ENCODE peak calls at places on chromosome 19, in four cellular contexts. One of them, this sample, is unnamed.

GRCh38 chr19:34639491-34640085 is 37.4 kb downstream of the SCGB2B2 start:
- DNase-seq in progenitor cell of endocrine pancreas: no peak
- DNase-seq in mammary epithelial cell: peak
- DNase-seq in omental fat pad: no peak
- DNase-seq in this sample: peak

GRCh38 chr19:513368-514165 is 6.3 kb downstream of the TPGS1 start:
- DNase-seq in progenitor cell of endocrine pancreas: no peak
- DNase-seq in mammary epithelial cell: no peak
- DNase-seq in omental fat pad: no peak
- DNase-seq in this sample: no peak

GRCh38 chr19:40502647-40503046 is 35.8 kb downstream of the SPTBN4 start:
- DNase-seq in progenitor cell of endocrine pancreas: no peak
- DNase-seq in mammary epithelial cell: no peak
- DNase-seq in omental fat pad: no peak
- DNase-seq in this sample: peak

GRCh38 chr19:40057166-40057565 is 1.1 kb upstream of the ZNF780B start:
- DNase-seq in progenitor cell of endocrine pancreas: no peak
- DNase-seq in mammary epithelial cell: no peak
- DNase-seq in omental fat pad: no peak
- DNase-seq in this sample: no peak

GRCh38 chr19:38654478-38655079 is 7.1 kb downstream of the ACTN4 start:
- DNase-seq in progenitor cell of endocrine pancreas: no peak
- DNase-seq in mammary epithelial cell: no peak
- DNase-seq in omental fat pad: no peak
- DNase-seq in this sample: no peak

GRCh38 chr19:51357952-51358351 is 8.2 kb downstream of the ETFB start:
- DNase-seq in progenitor cell of endocrine pancreas: no peak
- DNase-seq in mammary epithelial cell: no peak
- DNase-seq in omental fat pad: no peak
- DNase-seq in this sample: no peak

GRCh38 chr19:12786149-12786870 is 5.0 kb upstream of the JUNB start:
- DNase-seq in progenitor cell of endocrine pancreas: no peak
- DNase-seq in mammary epithelial cell: no peak
- DNase-seq in omental fat pad: no peak
- DNase-seq in this sample: peak

GRCh38 chr19:16216744-16217670 is 19.3 kb downstream of the AP1M1 start:
- DNase-seq in progenitor cell of endocrine pancreas: no peak
- DNase-seq in mammary epithelial cell: no peak
- DNase-seq in omental fat pad: no peak
- DNase-seq in this sample: no peak

GRCh38 chr19:4310247-4311121 is 6.1 kb downstream of the FSD1 start:
- DNase-seq in progenitor cell of endocrine pancreas: no peak
- DNase-seq in mammary epithelial cell: no peak
- DNase-seq in omental fat pad: no peak
- DNase-seq in this sample: no peak

GRCh38 chr19:5113101-5113557 is 144.2 kb downstream of the KDM4B start:
- DNase-seq in progenitor cell of endocrine pancreas: no peak
- DNase-seq in mammary epithelial cell: no peak
- DNase-seq in omental fat pad: no peak
- DNase-seq in this sample: no peak

GRCh38 chr19:34493649-34494044 is 12.1 kb downstream of the WTIP start:
- DNase-seq in progenitor cell of endocrine pancreas: no peak
- DNase-seq in mammary epithelial cell: no peak
- DNase-seq in omental fat pad: no peak
- DNase-seq in this sample: no peak

GRCh38 chr19:1122021-1122971 is 18.5 kb downstream of the GPX4 start:
- DNase-seq in progenitor cell of endocrine pancreas: no peak
- DNase-seq in mammary epithelial cell: no peak
- DNase-seq in omental fat pad: no peak
- DNase-seq in this sample: no peak

GRCh38 chr19:1282588-1283206 is 3.0 kb upstream of the EFNA2 start:
- DNase-seq in progenitor cell of endocrine pancreas: no peak
- DNase-seq in mammary epithelial cell: no peak
- DNase-seq in omental fat pad: no peak
- DNase-seq in this sample: no peak

GRCh38 chr19:2537544-2537943 is 61.6 kb downstream of the GADD45B start:
- DNase-seq in progenitor cell of endocrine pancreas: no peak
- DNase-seq in mammary epithelial cell: no peak
- DNase-seq in omental fat pad: no peak
- DNase-seq in this sample: no peak

GRCh38 chr19:47542030-47542475 is 27.2 kb upstream of the NAPA start:
- DNase-seq in progenitor cell of endocrine pancreas: no peak
- DNase-seq in mammary epithelial cell: no peak
- DNase-seq in omental fat pad: no peak
- DNase-seq in this sample: no peak

GRCh38 chr19:7382694-7383093 is 34.0 kb downstream of the ARHGEF18 start:
- DNase-seq in progenitor cell of endocrine pancreas: no peak
- DNase-seq in mammary epithelial cell: no peak
- DNase-seq in omental fat pad: no peak
- DNase-seq in this sample: no peak

GRCh38 chr19:49057636-49058234 is at the start of gene CGB7:
- DNase-seq in progenitor cell of endocrine pancreas: peak
- DNase-seq in mammary epithelial cell: peak
- DNase-seq in omental fat pad: peak
- DNase-seq in this sample: peak

GRCh38 chr19:5345895-5346386 is 5.3 kb upstream of the PTPRS start:
- DNase-seq in progenitor cell of endocrine pancreas: no peak
- DNase-seq in mammary epithelial cell: peak
- DNase-seq in omental fat pad: no peak
- DNase-seq in this sample: peak

GRCh38 chr19:1860133-1860775 is 3.1 kb downstream of the KLF16 start:
- DNase-seq in progenitor cell of endocrine pancreas: no peak
- DNase-seq in mammary epithelial cell: no peak
- DNase-seq in omental fat pad: no peak
- DNase-seq in this sample: no peak

GRCh38 chr19:3441986-3442329 is 38.4 kb downstream of the SMIM24 start:
- DNase-seq in progenitor cell of endocrine pancreas: no peak
- DNase-seq in mammary epithelial cell: no peak
- DNase-seq in omental fat pad: no peak
- DNase-seq in this sample: no peak

GRCh38 chr19:4980838-4981680 is 12.1 kb downstream of the KDM4B start:
- DNase-seq in progenitor cell of endocrine pancreas: no peak
- DNase-seq in mammary epithelial cell: no peak
- DNase-seq in omental fat pad: no peak
- DNase-seq in this sample: no peak

GRCh38 chr19:41319500-41320184 is 9.7 kb downstream of the CCDC97 start:
- DNase-seq in progenitor cell of endocrine pancreas: no peak
- DNase-seq in mammary epithelial cell: no peak
- DNase-seq in omental fat pad: no peak
- DNase-seq in this sample: no peak

GRCh38 chr19:35027851-35028599 is 2.2 kb upstream of the SCN1B start:
- DNase-seq in progenitor cell of endocrine pancreas: no peak
- DNase-seq in mammary epithelial cell: peak
- DNase-seq in omental fat pad: no peak
- DNase-seq in this sample: no peak

GRCh38 chr19:5949792-5950305 is 28.1 kb downstream of the RANBP3 start:
- DNase-seq in progenitor cell of endocrine pancreas: no peak
- DNase-seq in mammary epithelial cell: no peak
- DNase-seq in omental fat pad: no peak
- DNase-seq in this sample: no peak

GRCh38 chr19:29293736-29294342 is 80.9 kb upstream of the UQCRFS1 start:
- DNase-seq in progenitor cell of endocrine pancreas: no peak
- DNase-seq in mammary epithelial cell: no peak
- DNase-seq in omental fat pad: no peak
- DNase-seq in this sample: no peak

GRCh38 chr19:3451451-3451866 is 28.9 kb downstream of the SMIM24 start:
- DNase-seq in progenitor cell of endocrine pancreas: no peak
- DNase-seq in mammary epithelial cell: no peak
- DNase-seq in omental fat pad: no peak
- DNase-seq in this sample: no peak

GRCh38 chr19:5593245-5593962 is 25.7 kb upstream of the TINCR start:
- DNase-seq in progenitor cell of endocrine pancreas: no peak
- DNase-seq in mammary epithelial cell: no peak
- DNase-seq in omental fat pad: no peak
- DNase-seq in this sample: no peak

GRCh38 chr19:39154084-39154625 is 28.6 kb downstream of the PAK4 start:
- DNase-seq in progenitor cell of endocrine pancreas: no peak
- DNase-seq in mammary epithelial cell: no peak
- DNase-seq in omental fat pad: no peak
- DNase-seq in this sample: no peak

GRCh38 chr19:4547303-4548237 is 7.7 kb upstream of the LRG1 start:
- DNase-seq in progenitor cell of endocrine pancreas: no peak
- DNase-seq in mammary epithelial cell: no peak
- DNase-seq in omental fat pad: no peak
- DNase-seq in this sample: no peak

GRCh38 chr19:28454083-28454482 is 758.9 kb downstream of the UQCRFS1 start:
- DNase-seq in progenitor cell of endocrine pancreas: no peak
- DNase-seq in mammary epithelial cell: peak
- DNase-seq in omental fat pad: no peak
- DNase-seq in this sample: no peak

DNA sequence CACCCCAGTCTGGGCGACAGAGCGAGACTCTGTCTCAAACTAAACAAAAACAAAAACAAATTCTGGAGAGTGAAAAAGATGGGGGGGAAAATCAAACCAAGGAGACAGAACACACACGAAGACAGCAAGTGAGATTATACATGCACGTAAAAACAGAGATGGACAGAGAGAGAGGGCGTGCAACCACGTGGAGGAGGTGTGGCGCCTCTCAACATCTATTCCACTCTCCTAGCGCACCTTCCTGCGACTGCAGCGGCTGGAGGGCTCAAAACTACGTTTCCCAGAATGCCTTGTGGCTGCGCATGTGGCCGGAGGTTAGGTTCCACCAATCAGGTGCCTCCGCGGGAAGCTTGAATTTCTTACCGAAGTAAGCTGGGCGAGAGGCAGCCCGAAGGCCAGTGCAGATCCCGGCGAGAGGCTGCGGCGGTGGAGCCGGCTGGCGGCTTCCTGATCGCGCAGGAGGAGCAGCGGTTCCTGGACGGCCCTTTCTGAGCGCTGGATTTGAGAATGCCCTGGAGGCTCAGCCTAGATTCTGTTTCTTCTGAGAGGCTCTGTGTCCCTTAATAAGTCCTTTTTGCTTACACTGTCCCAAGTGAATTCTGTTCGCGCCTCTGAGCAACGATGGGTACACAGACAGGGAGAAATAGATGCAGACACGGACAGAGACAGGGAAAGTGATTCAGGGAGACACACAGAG is 13.1 kb upstream of the NANOS2 start:
- DNase-seq in progenitor cell of endocrine pancreas: peak
- DNase-seq in mammary epithelial cell: peak
- DNase-seq in omental fat pad: peak
- DNase-seq in this sample: peak
- TF ChIP-seq CTCF in progenitor cell of endocrine pancreas: peak
- TF ChIP-seq CTCF in mammary epithelial cell: no peak
- TF ChIP-seq CTCF in omental fat pad: no peak
- TF ChIP-seq CTCF in this sample: peak

DNA sequence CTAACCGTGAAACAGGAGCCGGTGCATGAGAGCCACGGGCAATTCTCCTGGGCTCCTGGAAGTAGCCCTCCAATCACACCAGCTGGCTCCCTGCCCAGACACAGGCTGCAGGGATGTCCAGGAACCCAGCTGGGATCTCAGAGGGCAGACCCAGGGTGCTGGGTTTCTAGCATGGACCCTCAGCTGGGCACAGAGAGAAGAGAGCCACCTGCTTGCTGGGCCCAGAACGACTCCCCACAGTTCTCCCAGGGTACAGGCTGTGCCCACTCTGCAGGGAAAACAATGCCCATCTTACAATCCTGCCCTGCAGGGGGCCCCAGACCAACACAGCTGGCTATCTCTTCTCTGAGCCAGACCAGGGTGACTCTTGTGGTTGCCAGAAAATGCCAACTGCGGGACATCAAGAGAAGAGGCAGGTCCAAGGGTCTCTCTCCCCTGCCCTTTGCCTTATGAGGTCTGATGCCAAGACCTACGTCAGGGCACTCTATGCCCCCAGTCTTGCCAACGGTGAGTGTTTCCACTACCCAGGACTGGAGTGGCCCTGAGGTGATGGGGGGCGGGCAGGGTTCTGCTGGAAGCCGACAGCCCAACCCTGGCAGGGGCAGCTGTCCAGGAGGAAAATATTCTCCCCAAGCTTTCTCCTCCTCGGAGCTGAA is 64.6 kb downstream of the CEBPG start:
- DNase-seq in progenitor cell of endocrine pancreas: no peak
- DNase-seq in mammary epithelial cell: no peak
- DNase-seq in omental fat pad: no peak
- DNase-seq in this sample: no peak
- TF ChIP-seq CTCF in progenitor cell of endocrine pancreas: no peak
- TF ChIP-seq CTCF in mammary epithelial cell: no peak
- TF ChIP-seq CTCF in omental fat pad: no peak
- TF ChIP-seq CTCF in this sample: peak

GRCh38 chr19:11323601-11324078 is 15.8 kb downstream of the RAB3D start:
- DNase-seq in progenitor cell of endocrine pancreas: no peak
- DNase-seq in mammary epithelial cell: no peak
- DNase-seq in omental fat pad: no peak
- DNase-seq in this sample: no peak
- TF ChIP-seq CTCF in progenitor cell of endocrine pancreas: no peak
- TF ChIP-seq CTCF in mammary epithelial cell: no peak
- TF ChIP-seq CTCF in omental fat pad: no peak
- TF ChIP-seq CTCF in this sample: no peak

DNA sequence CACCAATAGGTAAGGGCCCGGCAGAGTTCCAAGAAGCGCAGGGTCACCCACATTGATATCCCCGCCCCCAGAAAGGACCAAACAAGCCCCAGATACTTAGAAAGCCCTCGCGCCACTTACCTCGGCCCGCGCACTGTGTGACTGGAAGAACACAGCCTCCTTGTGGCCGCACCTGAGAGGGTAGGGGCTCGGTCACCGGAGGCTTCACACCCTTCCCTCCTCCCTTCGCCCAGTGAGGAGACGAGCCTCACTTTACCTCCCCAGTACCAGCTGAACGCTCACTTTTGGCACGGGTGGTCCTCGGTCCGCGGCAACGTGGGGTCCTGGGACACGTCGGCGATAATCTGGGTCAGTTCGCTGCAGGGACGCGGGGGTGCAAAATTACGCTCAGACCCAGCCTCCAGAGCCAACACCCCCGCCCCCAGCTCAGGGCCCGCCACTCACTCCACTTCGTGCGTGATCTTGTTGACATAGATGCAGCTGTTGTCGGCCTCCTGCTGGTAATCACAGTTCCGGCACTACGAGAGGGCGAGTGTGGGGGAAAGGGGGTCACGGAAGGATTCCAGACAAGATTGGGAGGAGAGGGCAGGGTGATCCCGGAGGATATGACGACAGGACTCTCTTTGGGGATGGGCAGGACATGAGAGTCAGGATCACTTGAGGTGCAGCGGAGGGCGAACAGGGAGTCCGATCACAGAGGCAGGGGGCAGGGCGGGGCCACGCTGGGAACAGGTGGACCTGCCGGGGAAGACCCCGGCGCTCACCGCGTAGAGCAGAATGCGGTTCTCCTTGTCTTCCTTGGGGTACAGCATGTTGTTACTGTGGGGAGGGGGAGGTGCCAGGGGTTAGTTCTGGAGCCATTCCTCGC is 546 bp downstream of the POLR2I start:
- DNase-seq in progenitor cell of endocrine pancreas: peak
- DNase-seq in mammary epithelial cell: peak
- DNase-seq in omental fat pad: no peak
- DNase-seq in this sample: peak
- TF ChIP-seq CTCF in progenitor cell of endocrine pancreas: peak
- TF ChIP-seq CTCF in mammary epithelial cell: peak
- TF ChIP-seq CTCF in omental fat pad: no peak
- TF ChIP-seq CTCF in this sample: peak

GRCh38 chr19:8585894-8586750 is 8.9 kb upstream of the MYO1F start:
- DNase-seq in progenitor cell of endocrine pancreas: peak
- DNase-seq in mammary epithelial cell: no peak
- DNase-seq in omental fat pad: peak
- DNase-seq in this sample: no peak
- TF ChIP-seq CTCF in progenitor cell of endocrine pancreas: peak
- TF ChIP-seq CTCF in mammary epithelial cell: peak
- TF ChIP-seq CTCF in omental fat pad: no peak
- TF ChIP-seq CTCF in this sample: peak